ENCODE peak calls at places on chromosomes 7 and 10, in eight cellular contexts. One of them, this sample, is unnamed.

GRCh38 chr10:127370601-127371000 is 174.2 kb upstream of the INSYN2A start:
- DNase-seq in MCF 10A: no peak
- DNase-seq in Panc1: no peak
- DNase-seq in amygdala: no peak
- DNase-seq in heart right ventricle: no peak
- DNase-seq in stimulated activated CD4-positive, alpha-beta T cell treated with anti-CD3 and anti-CD28 coated beads, Interleukin-1b, Interleukin-23, amount 100 ng/mL, for 24 hours: no peak
- DNase-seq in AG04450: no peak
- DNase-seq in kidney tubule cell: no peak
- DNase-seq in this sample: no peak

GRCh38 chr7:21507627-21508343 is 35.1 kb upstream of the DNAH11 start:
- DNase-seq in AG04450: peak; percentile 7
- DNase-seq in MCF 10A: peak; percentile 58
- DNase-seq in heart right ventricle: peak; percentile 16
- DNase-seq in amygdala: no peak
- DNase-seq in Panc1: no peak
- DNase-seq in stimulated activated CD4-positive, alpha-beta T cell treated with anti-CD3 and anti-CD28 coated beads, Interleukin-1b, Interleukin-23, amount 100 ng/mL, for 24 hours: peak; percentile 2
- DNase-seq in kidney tubule cell: peak; percentile 32
- DNase-seq in this sample: no peak

GRCh38 chr7:45726883-45727282 is 146.0 kb downstream of the CCDC201 start:
- DNase-seq in MCF 10A: no peak
- DNase-seq in stimulated activated CD4-positive, alpha-beta T cell treated with anti-CD3 and anti-CD28 coated beads, Interleukin-1b, Interleukin-23, amount 100 ng/mL, for 24 hours: no peak
- DNase-seq in amygdala: no peak
- DNase-seq in kidney tubule cell: no peak
- DNase-seq in AG04450: no peak
- DNase-seq in Panc1: no peak
- DNase-seq in heart right ventricle: no peak
- DNase-seq in this sample: no peak

GRCh38 chr10:73480158-73480557 is 15.7 kb downstream of the PPP3CB start:
- DNase-seq in kidney tubule cell: peak; percentile 72
- DNase-seq in Panc1: no peak
- DNase-seq in stimulated activated CD4-positive, alpha-beta T cell treated with anti-CD3 and anti-CD28 coated beads, Interleukin-1b, Interleukin-23, amount 100 ng/mL, for 24 hours: no peak
- DNase-seq in heart right ventricle: no peak
- DNase-seq in amygdala: no peak
- DNase-seq in AG04450: no peak
- DNase-seq in MCF 10A: peak; percentile 22
- DNase-seq in this sample: no peak

GRCh38 chr7:10875081-10875480 is 98.6 kb upstream of the PHF14 start:
- DNase-seq in kidney tubule cell: no peak
- DNase-seq in stimulated activated CD4-positive, alpha-beta T cell treated with anti-CD3 and anti-CD28 coated beads, Interleukin-1b, Interleukin-23, amount 100 ng/mL, for 24 hours: no peak
- DNase-seq in MCF 10A: no peak
- DNase-seq in Panc1: no peak
- DNase-seq in heart right ventricle: peak; percentile 9
- DNase-seq in amygdala: no peak
- DNase-seq in AG04450: no peak
- DNase-seq in this sample: no peak

GRCh38 chr7:117759950-117760640 is 113.1 kb downstream of the CTTNBP2 start:
- DNase-seq in AG04450: peak; percentile 38
- DNase-seq in heart right ventricle: no peak
- DNase-seq in stimulated activated CD4-positive, alpha-beta T cell treated with anti-CD3 and anti-CD28 coated beads, Interleukin-1b, Interleukin-23, amount 100 ng/mL, for 24 hours: no peak
- DNase-seq in kidney tubule cell: no peak
- DNase-seq in MCF 10A: no peak
- DNase-seq in Panc1: no peak
- DNase-seq in amygdala: no peak
- DNase-seq in this sample: no peak

GRCh38 chr10:93749218-93749799 is 8.4 kb upstream of the LGI1 start:
- DNase-seq in Panc1: no peak
- DNase-seq in stimulated activated CD4-positive, alpha-beta T cell treated with anti-CD3 and anti-CD28 coated beads, Interleukin-1b, Interleukin-23, amount 100 ng/mL, for 24 hours: no peak
- DNase-seq in kidney tubule cell: peak; percentile 28
- DNase-seq in MCF 10A: peak; percentile 54
- DNase-seq in amygdala: no peak
- DNase-seq in heart right ventricle: no peak
- DNase-seq in AG04450: no peak
- DNase-seq in this sample: no peak

GRCh38 chr7:63028376-63029206 is 970.1 kb upstream of the ZNF722 start:
- DNase-seq in AG04450: no peak
- DNase-seq in MCF 10A: no peak
- DNase-seq in stimulated activated CD4-positive, alpha-beta T cell treated with anti-CD3 and anti-CD28 coated beads, Interleukin-1b, Interleukin-23, amount 100 ng/mL, for 24 hours: no peak
- DNase-seq in Panc1: no peak
- DNase-seq in heart right ventricle: no peak
- DNase-seq in amygdala: no peak
- DNase-seq in kidney tubule cell: no peak
- DNase-seq in this sample: no peak

GRCh38 chr7:137717811-137718271 is 128.9 kb downstream of the DGKI start:
- DNase-seq in heart right ventricle: peak; percentile 8
- DNase-seq in AG04450: no peak
- DNase-seq in stimulated activated CD4-positive, alpha-beta T cell treated with anti-CD3 and anti-CD28 coated beads, Interleukin-1b, Interleukin-23, amount 100 ng/mL, for 24 hours: no peak
- DNase-seq in Panc1: no peak
- DNase-seq in amygdala: no peak
- DNase-seq in MCF 10A: peak; percentile 56
- DNase-seq in kidney tubule cell: no peak
- DNase-seq in this sample: no peak

GRCh38 chr7:265192-265997 is 24.6 kb upstream of the FOXL3 start:
- DNase-seq in kidney tubule cell: no peak
- DNase-seq in AG04450: no peak
- DNase-seq in Panc1: no peak
- DNase-seq in MCF 10A: no peak
- DNase-seq in stimulated activated CD4-positive, alpha-beta T cell treated with anti-CD3 and anti-CD28 coated beads, Interleukin-1b, Interleukin-23, amount 100 ng/mL, for 24 hours: no peak
- DNase-seq in amygdala: no peak
- DNase-seq in heart right ventricle: no peak
- DNase-seq in this sample: no peak

GRCh38 chr7:70674268-70675025 is 457.5 kb upstream of the GALNT17 start:
- DNase-seq in kidney tubule cell: no peak
- DNase-seq in AG04450: no peak
- DNase-seq in heart right ventricle: no peak
- DNase-seq in MCF 10A: no peak
- DNase-seq in stimulated activated CD4-positive, alpha-beta T cell treated with anti-CD3 and anti-CD28 coated beads, Interleukin-1b, Interleukin-23, amount 100 ng/mL, for 24 hours: no peak
- DNase-seq in amygdala: no peak
- DNase-seq in Panc1: no peak
- DNase-seq in this sample: no peak

GRCh38 chr7:71633571-71634008 is 501.6 kb downstream of the GALNT17 start:
- DNase-seq in MCF 10A: peak; percentile 73
- DNase-seq in Panc1: peak; percentile 93
- DNase-seq in AG04450: peak; percentile 1
- DNase-seq in stimulated activated CD4-positive, alpha-beta T cell treated with anti-CD3 and anti-CD28 coated beads, Interleukin-1b, Interleukin-23, amount 100 ng/mL, for 24 hours: no peak
- DNase-seq in amygdala: no peak
- DNase-seq in kidney tubule cell: peak; percentile 97
- DNase-seq in heart right ventricle: no peak
- DNase-seq in this sample: no peak

GRCh38 chr7:41103331-41103730 is 599.6 kb downstream of the INHBA start:
- DNase-seq in Panc1: no peak
- DNase-seq in stimulated activated CD4-positive, alpha-beta T cell treated with anti-CD3 and anti-CD28 coated beads, Interleukin-1b, Interleukin-23, amount 100 ng/mL, for 24 hours: no peak
- DNase-seq in MCF 10A: no peak
- DNase-seq in kidney tubule cell: peak; percentile 81
- DNase-seq in amygdala: no peak
- DNase-seq in AG04450: no peak
- DNase-seq in heart right ventricle: no peak
- DNase-seq in this sample: no peak

This sample was measured in CMK.